ENCODE peak calls at places on chromosomes 7 and 10, in five cellular contexts. One of them, this sample, is unnamed.

GRCh38 chr7:148911626-148912025 is 27.5 kb upstream of the EZH2 start:
- DNase-seq in fibroblast of lung: no peak
- DNase-seq in GM23338: no peak
- DNase-seq in neural progenitor cell: no peak
- DNase-seq in DND-41: no peak
- DNase-seq in this sample: peak; percentile 15

GRCh38 chr7:157664866-157665633 is 328.2 kb downstream of the DNAJB6 start:
- DNase-seq in neural progenitor cell: no peak
- DNase-seq in fibroblast of lung: peak; percentile 31
- DNase-seq in GM23338: no peak
- DNase-seq in DND-41: no peak
- DNase-seq in this sample: no peak

GRCh38 chr7:111292026-111292430 is 201.1 kb downstream of the LRRN3 start:
- DNase-seq in neural progenitor cell: no peak
- DNase-seq in GM23338: no peak
- DNase-seq in DND-41: no peak
- DNase-seq in fibroblast of lung: no peak
- DNase-seq in this sample: no peak

GRCh38 chr10:35208949-35209613 is 82.4 kb downstream of the CREM start:
- DNase-seq in neural progenitor cell: no peak
- DNase-seq in GM23338: no peak
- DNase-seq in DND-41: no peak
- DNase-seq in fibroblast of lung: no peak
- DNase-seq in this sample: no peak

GRCh38 chr7:102993532-102994029 is 80.8 kb downstream of the LRRC17 start:
- DNase-seq in GM23338: no peak
- DNase-seq in fibroblast of lung: peak; percentile 91
- DNase-seq in DND-41: no peak
- DNase-seq in neural progenitor cell: no peak
- DNase-seq in this sample: peak; percentile 2

GRCh38 chr10:31581741-31582323 is 262.8 kb downstream of the ZEB1 start:
- DNase-seq in DND-41: no peak
- DNase-seq in fibroblast of lung: no peak
- DNase-seq in neural progenitor cell: no peak
- DNase-seq in GM23338: no peak
- DNase-seq in this sample: no peak

GRCh38 chr10:29646238-29646902 is 11.6 kb upstream of the SVIL start:
- DNase-seq in neural progenitor cell: peak; percentile 33
- DNase-seq in fibroblast of lung: peak; percentile 73
- DNase-seq in DND-41: no peak
- DNase-seq in GM23338: no peak
- DNase-seq in this sample: peak; percentile 87

GRCh38 chr7:100818825-100819224 is 8.5 kb downstream of the EPHB4 start:
- DNase-seq in DND-41: no peak
- DNase-seq in neural progenitor cell: no peak
- DNase-seq in fibroblast of lung: no peak
- DNase-seq in GM23338: no peak
- DNase-seq in this sample: no peak

GRCh38 chr7:105581066-105581811 is at the start of gene EFCAB10:
- DNase-seq in neural progenitor cell: peak; percentile 97
- DNase-seq in DND-41: no peak
- DNase-seq in GM23338: peak; percentile 99
- DNase-seq in fibroblast of lung: peak; percentile 58
- DNase-seq in this sample: peak; percentile 31

GRCh38 chr10:132179551-132180392 is 7.0 kb upstream of the DPYSL4 start:
- DNase-seq in DND-41: no peak
- DNase-seq in GM23338: no peak
- DNase-seq in fibroblast of lung: no peak
- DNase-seq in neural progenitor cell: no peak
- DNase-seq in this sample: no peak

GRCh38 chr10:11147723-11148122 is 130.1 kb downstream of the CELF2 start:
- DNase-seq in neural progenitor cell: peak; percentile 30
- DNase-seq in fibroblast of lung: no peak
- DNase-seq in GM23338: peak; percentile 34
- DNase-seq in DND-41: peak; percentile 54
- DNase-seq in this sample: no peak

GRCh38 chr10:26449726-26450125 is 11.6 kb downstream of the APBB1IP start:
- DNase-seq in neural progenitor cell: no peak
- DNase-seq in DND-41: peak; percentile 48
- DNase-seq in fibroblast of lung: no peak
- DNase-seq in GM23338: no peak
- DNase-seq in this sample: no peak

GRCh38 chr7:48759431-48760080 is 164.8 kb upstream of the CDC14C start:
- DNase-seq in DND-41: no peak
- DNase-seq in GM23338: no peak
- DNase-seq in neural progenitor cell: no peak
- DNase-seq in fibroblast of lung: no peak
- DNase-seq in this sample: no peak

GRCh38 chr7:129786825-129787563 is 165.8 kb downstream of the UBE2H start:
- DNase-seq in GM23338: peak; percentile 60
- DNase-seq in fibroblast of lung: no peak
- DNase-seq in neural progenitor cell: peak; percentile 44
- DNase-seq in DND-41: no peak
- DNase-seq in this sample: no peak

GRCh38 chr7:30988346-30989005 is 24.7 kb downstream of the GHRHR start:
- DNase-seq in GM23338: peak; percentile 52
- DNase-seq in fibroblast of lung: no peak
- DNase-seq in DND-41: no peak
- DNase-seq in neural progenitor cell: peak; percentile 37
- DNase-seq in this sample: no peak

GRCh38 chr7:6392712-6393666 is 54.8 kb downstream of the DAGLB start:
- DNase-seq in GM23338: no peak
- DNase-seq in neural progenitor cell: no peak
- DNase-seq in DND-41: no peak
- DNase-seq in fibroblast of lung: peak; percentile 75
- DNase-seq in this sample: peak; percentile 76

GRCh38 chr10:75335983-75336382 is 65.6 kb downstream of the ZNF503 start:
- DNase-seq in neural progenitor cell: no peak
- DNase-seq in GM23338: no peak
- DNase-seq in DND-41: no peak
- DNase-seq in fibroblast of lung: no peak
- DNase-seq in this sample: no peak

GRCh38 chr7:129969881-129970446 is 17.2 kb upstream of the UBE2H start:
- DNase-seq in DND-41: no peak
- DNase-seq in neural progenitor cell: no peak
- DNase-seq in fibroblast of lung: peak; percentile 96
- DNase-seq in GM23338: no peak
- DNase-seq in this sample: peak; percentile 98

GRCh38 chr10:120541971-120542370 is 84.9 kb downstream of the PLPP4 start:
- DNase-seq in DND-41: no peak
- DNase-seq in fibroblast of lung: peak; percentile 25
- DNase-seq in neural progenitor cell: no peak
- DNase-seq in GM23338: no peak
- DNase-seq in this sample: no peak

GRCh38 chr10:127919418-127920191 is 12.7 kb downstream of the PTPRE start:
- DNase-seq in DND-41: peak; percentile 13
- DNase-seq in neural progenitor cell: no peak
- DNase-seq in GM23338: peak; percentile 51
- DNase-seq in fibroblast of lung: peak; percentile 90
- DNase-seq in this sample: no peak

GRCh38 chr7:140176271-140176701 is 497 bp downstream of the KDM7A start:
- DNase-seq in fibroblast of lung: peak; percentile 6
- DNase-seq in neural progenitor cell: peak; percentile 58
- DNase-seq in GM23338: peak; percentile 34
- DNase-seq in DND-41: no peak
- DNase-seq in this sample: no peak

GRCh38 chr7:43669286-43670081 is 59.8 kb downstream of the COA1 start:
- DNase-seq in fibroblast of lung: peak; percentile 78
- DNase-seq in neural progenitor cell: no peak
- DNase-seq in DND-41: no peak
- DNase-seq in GM23338: peak; percentile 98
- DNase-seq in this sample: no peak

GRCh38 chr7:55124989-55125875 is 106.4 kb downstream of the EGFR start:
- DNase-seq in DND-41: no peak
- DNase-seq in neural progenitor cell: no peak
- DNase-seq in fibroblast of lung: no peak
- DNase-seq in GM23338: peak; percentile 35
- DNase-seq in this sample: no peak

GRCh38 chr7:157406971-157407370 is 70.2 kb downstream of the DNAJB6 start:
- DNase-seq in DND-41: no peak
- DNase-seq in neural progenitor cell: no peak
- DNase-seq in fibroblast of lung: no peak
- DNase-seq in GM23338: no peak
- DNase-seq in this sample: no peak

GRCh38 chr7:2019693-2020511 is 212.8 kb downstream of the MAD1L1 start:
- DNase-seq in DND-41: no peak
- DNase-seq in fibroblast of lung: peak; percentile 94
- DNase-seq in GM23338: no peak
- DNase-seq in neural progenitor cell: no peak
- DNase-seq in this sample: no peak

GRCh38 chr7:86937499-86937898 is 122.0 kb downstream of the ELAPOR2 start:
- DNase-seq in neural progenitor cell: no peak
- DNase-seq in fibroblast of lung: no peak
- DNase-seq in GM23338: no peak
- DNase-seq in DND-41: no peak
- DNase-seq in this sample: no peak

GRCh38 chr7:129053938-129054437 is 923 bp downstream of the TNPO3 start:
- DNase-seq in GM23338: no peak
- DNase-seq in fibroblast of lung: peak; percentile 39
- DNase-seq in neural progenitor cell: no peak
- DNase-seq in DND-41: no peak
- DNase-seq in this sample: no peak

GRCh38 chr7:77453531-77453930 is 37.4 kb upstream of the GSAP start:
- DNase-seq in DND-41: no peak
- DNase-seq in GM23338: no peak
- DNase-seq in fibroblast of lung: peak; percentile 37
- DNase-seq in neural progenitor cell: no peak
- DNase-seq in this sample: peak; percentile 23

GRCh38 chr7:141838581-141838980 is 2.7 kb downstream of the PRSS37 start:
- DNase-seq in DND-41: no peak
- DNase-seq in neural progenitor cell: no peak
- DNase-seq in GM23338: no peak
- DNase-seq in fibroblast of lung: no peak
- DNase-seq in this sample: no peak

GRCh38 chr10:8331896-8332729 is 277.6 kb downstream of the GATA3 start:
- DNase-seq in DND-41: peak; percentile 94
- DNase-seq in fibroblast of lung: peak; percentile 80
- DNase-seq in neural progenitor cell: peak; percentile 57
- DNase-seq in GM23338: peak; percentile 64
- DNase-seq in this sample: peak; percentile 86

DNA sequence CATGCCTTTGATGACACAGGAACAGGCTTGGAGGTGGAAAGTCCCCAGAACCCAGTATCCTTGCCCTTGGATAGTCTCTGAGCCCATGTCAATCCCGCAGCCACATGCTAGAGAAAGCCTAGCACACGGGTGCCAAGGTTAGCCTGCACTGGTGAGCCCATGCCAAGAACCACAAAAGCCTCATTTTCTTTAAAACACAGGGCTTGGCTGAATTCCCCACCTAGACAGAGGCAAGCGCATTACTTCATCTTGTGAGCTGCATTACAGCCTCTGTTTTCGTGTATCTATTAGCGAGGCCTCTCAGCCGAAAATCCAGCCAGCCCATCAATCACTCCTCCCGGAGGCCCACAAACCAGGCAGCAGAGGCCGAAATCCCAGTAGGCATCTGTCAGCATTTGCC is 314.9 kb upstream of the AUTS2 start:
- DNase-seq in neural progenitor cell: no peak
- DNase-seq in DND-41: no peak
- DNase-seq in GM23338: no peak
- DNase-seq in fibroblast of lung: peak; percentile 77
- DNase-seq in this sample: no peak
- H3K4me2 ChIP-seq in neural progenitor cell: no peak overlapping the region
- H3K4me2 ChIP-seq in DND-41: no peak overlapping the region
- H3K4me2 ChIP-seq in GM23338: no peak overlapping the region
- H3K4me2 ChIP-seq in fibroblast of lung: no peak overlapping the region
- H3K4me2 ChIP-seq in this sample: no peak overlapping the region

GRCh38 chr7:109549461-109549860 is 979.8 kb downstream of the DNAJB9 start:
- DNase-seq in neural progenitor cell: no peak
- DNase-seq in GM23338: no peak
- DNase-seq in DND-41: no peak
- DNase-seq in fibroblast of lung: no peak
- DNase-seq in this sample: no peak

GRCh38 chr7:109545686-109546085 is 976.0 kb downstream of the DNAJB9 start:
- DNase-seq in DND-41: no peak
- DNase-seq in GM23338: no peak
- DNase-seq in neural progenitor cell: no peak
- DNase-seq in fibroblast of lung: no peak
- DNase-seq in this sample: no peak
- TF ChIP-seq EZH2 in DND-41: no peak
- TF ChIP-seq EZH2 in GM23338: no peak
- TF ChIP-seq EZH2 in neural progenitor cell: no peak
- TF ChIP-seq EZH2 in fibroblast of lung: no peak
- TF ChIP-seq EZH2 in this sample: no peak

GRCh38 chr7:80646088-80646961 is 7.9 kb downstream of the CD36 start:
- DNase-seq in GM23338: no peak
- DNase-seq in neural progenitor cell: no peak
- DNase-seq in DND-41: no peak
- DNase-seq in fibroblast of lung: no peak
- DNase-seq in this sample: no peak
- H3K4me2 ChIP-seq in GM23338: no peak overlapping the region
- H3K4me2 ChIP-seq in neural progenitor cell: no peak overlapping the region
- H3K4me2 ChIP-seq in DND-41: no peak overlapping the region
- H3K4me2 ChIP-seq in fibroblast of lung: no peak overlapping the region
- H3K4me2 ChIP-seq in this sample: no peak overlapping the region

DNA sequence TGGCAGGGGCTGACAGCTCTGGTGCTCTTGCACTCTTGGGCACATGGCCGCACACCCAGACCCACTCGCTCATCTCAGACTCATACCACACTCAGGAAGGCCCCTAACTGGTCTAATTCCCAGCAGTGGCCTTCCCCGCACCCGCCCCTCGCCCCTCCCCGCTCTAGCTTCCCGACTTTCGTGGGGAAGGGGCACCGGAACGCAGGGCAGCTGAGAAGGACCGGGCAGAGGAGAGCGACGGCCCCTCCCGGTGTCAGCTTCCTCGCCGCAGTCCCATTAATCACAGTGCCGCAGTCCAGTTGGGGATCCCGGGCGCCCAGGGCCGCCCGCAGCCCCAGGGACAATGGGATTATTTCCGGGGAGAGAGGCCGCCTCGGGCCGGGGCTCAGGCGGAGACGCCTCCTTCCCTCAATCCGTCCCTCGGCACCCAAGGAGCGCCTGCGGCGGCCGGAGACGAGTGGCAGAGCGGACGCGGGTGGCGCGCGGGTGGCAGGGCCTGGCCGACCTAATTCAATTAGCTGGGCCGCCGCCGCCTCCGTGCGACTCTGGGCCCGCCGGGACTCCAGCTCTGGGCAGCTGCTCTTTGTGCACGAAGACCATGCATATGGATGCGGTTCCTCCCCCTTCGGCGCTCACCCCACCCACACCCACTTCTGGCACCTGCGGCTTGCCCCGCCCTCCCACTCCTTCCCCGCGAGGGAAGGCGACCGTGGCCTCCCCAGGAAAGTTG is 7.8 kb upstream of the TLX1 start:
- DNase-seq in neural progenitor cell: peak; percentile 75
- DNase-seq in fibroblast of lung: no peak
- DNase-seq in GM23338: no peak
- DNase-seq in DND-41: no peak
- DNase-seq in this sample: no peak
- TF ChIP-seq EZH2 in neural progenitor cell: peak; percentile 98
- TF ChIP-seq EZH2 in fibroblast of lung: no peak
- TF ChIP-seq EZH2 in GM23338: peak; percentile 95
- TF ChIP-seq EZH2 in DND-41: no peak
- TF ChIP-seq EZH2 in this sample: no peak

GRCh38 chr10:69847883-69848282 is 46.2 kb downstream of the COL13A1 start:
- DNase-seq in GM23338: no peak
- DNase-seq in fibroblast of lung: peak; percentile 47
- DNase-seq in DND-41: no peak
- DNase-seq in neural progenitor cell: no peak
- DNase-seq in this sample: no peak
- H3K4me2 ChIP-seq in GM23338: no peak overlapping the region
- H3K4me2 ChIP-seq in fibroblast of lung: no peak overlapping the region
- H3K4me2 ChIP-seq in DND-41: no peak overlapping the region
- H3K4me2 ChIP-seq in neural progenitor cell: peak overlapping the region; percentile 24
- H3K4me2 ChIP-seq in this sample: no peak overlapping the region

GRCh38 chr10:53846809-53847208 is 954.2 kb downstream of the PCDH15 start:
- DNase-seq in fibroblast of lung: no peak
- DNase-seq in GM23338: peak; percentile 35
- DNase-seq in neural progenitor cell: peak; percentile 28
- DNase-seq in DND-41: no peak
- DNase-seq in this sample: no peak
- TF ChIP-seq EZH2 in fibroblast of lung: no peak
- TF ChIP-seq EZH2 in GM23338: no peak
- TF ChIP-seq EZH2 in neural progenitor cell: no peak
- TF ChIP-seq EZH2 in DND-41: no peak
- TF ChIP-seq EZH2 in this sample: no peak

This sample was measured in mammary epithelial cell.